ENCODE peak calls at places on chromosome 20, in four cellular contexts. I, V, Q and R are unnamed samples.

GRCh38 chr20:16708590-16708989 is 21.2 kb upstream of the SNRPB2 start:
- DNase-seq in I (no peak), V (no peak), Q (no peak), R (no peak)

GRCh38 chr20:4155953-4156352 is 140.6 kb upstream of the RNF24 start:
- DNase-seq in V (no peak), Q (no peak), I (no peak), R (no peak)

GRCh38 chr20:20267685-20268429 is 100.0 kb upstream of the INSM1 start:
- DNase-seq in V (peak), I (no peak), Q (no peak), R (no peak)

GRCh38 chr20:18103497-18103896 is 34.2 kb upstream of the KAT14 start:
- DNase-seq in Q (no peak), V (no peak), I (no peak), R (no peak)

GRCh38 chr20:22584922-22585785 is 782 bp upstream of the FOXA2 start:
- DNase-seq in I (no peak), Q (peak), V (no peak), R (no peak)

GRCh38 chr20:63740070-63740500 is 509 bp downstream of the SLC2A4RG start:
- DNase-seq in Q (peak), V (no peak), I (no peak), R (peak)

GRCh38 chr20:37431786-37432185 is 85.8 kb downstream of the SRC start:
- DNase-seq in Q (no peak), I (no peak), V (no peak), R (no peak)

GRCh38 chr20:19881990-19882389 is 123.9 kb downstream of the RIN2 start:
- DNase-seq in V (no peak), I (no peak), Q (no peak), R (no peak)

GRCh38 chr20:62310757-62311121 is 7.9 kb downstream of the ADRM1 start:
- DNase-seq in V (no peak), Q (no peak), I (no peak), R (no peak)

GRCh38 chr20:36431604-36432003 is 109.7 kb upstream of the MYL9 start:
- DNase-seq in V (no peak), Q (no peak), I (no peak), R (no peak)

GRCh38 chr20:25408170-25408547 is 686 bp downstream of the GINS1 start:
- DNase-seq in V (no peak), I (no peak), Q (no peak), R (no peak)

GRCh38 chr20:53752971-53753879 is 159.6 kb upstream of the ZNF217 start:
- DNase-seq in V (no peak), I (no peak), Q (no peak), R (no peak)

GRCh38 chr20:45833883-45834796 is 541 bp downstream of the SNX21 start:
- DNase-seq in I (no peak), V (peak), Q (peak), R (peak)

GRCh38 chr20:64177787-64178186 is 13.5 kb downstream of the MYT1 start:
- DNase-seq in I (no peak), V (no peak), Q (no peak), R (no peak)

GRCh38 chr20:38357653-38358207 is 11.4 kb downstream of the LBP start:
- DNase-seq in Q (no peak), I (no peak), V (no peak), R (no peak)

GRCh38 chr20:61394088-61394822 is 142.2 kb downstream of the CDH4 start:
- DNase-seq in V (no peak), I (no peak), Q (no peak), R (no peak)

GRCh38 chr20:32227744-32228688 is 20.3 kb downstream of the POFUT1 start:
- DNase-seq in V (no peak), I (no peak), Q (no peak), R (peak)

GRCh38 chr20:33481431-33481941 is 8.4 kb upstream of the CBFA2T2 start:
- DNase-seq in I (no peak), Q (no peak), V (no peak), R (no peak)

GRCh38 chr20:55158446-55158845 is 683.1 kb downstream of the DOK5 start:
- DNase-seq in I (no peak), Q (no peak), V (no peak), R (no peak)

GRCh38 chr20:11952621-11953020 is 34.9 kb downstream of the BTBD3 start:
- DNase-seq in I (no peak), V (no peak), Q (no peak), R (no peak)

GRCh38 chr20:34190679-34191090 is 50.5 kb upstream of the ASIP start:
- DNase-seq in Q (peak), V (peak), I (no peak), R (peak)

GRCh38 chr20:4043801-4044200 is 28.4 kb upstream of the RNF24 start:
- DNase-seq in I (no peak), V (no peak), Q (no peak), R (no peak)

GRCh38 chr20:48619126-48620101 is 208.4 kb downstream of the PREX1 start:
- DNase-seq in V (no peak), I (no peak), Q (no peak), R (peak)

GRCh38 chr20:34232494-34233087 is 8.6 kb upstream of the ASIP start:
- DNase-seq in Q (no peak), V (no peak), I (no peak), R (no peak)

GRCh38 chr20:10508060-10508459 is 73.0 kb downstream of the SLX4IP start:
- DNase-seq in V (no peak), I (no peak), Q (no peak), R (peak)

GRCh38 chr20:32017711-32018251 is 7.5 kb downstream of the CCM2L start:
- DNase-seq in Q (peak), I (no peak), V (no peak), R (no peak)

GRCh38 chr20:59403261-59403961 is 103.0 kb downstream of the EDN3 start:
- DNase-seq in I (no peak), Q (peak), V (peak), R (peak)

GRCh38 chr20:9995514-9996272 is 39.1 kb upstream of the ANKEF1 start:
- DNase-seq in Q (no peak), I (no peak), V (no peak), R (no peak)